ENCODE peak calls at places on chromosomes 11 and 22, in six cellular contexts. I, B, U, A, Y and E are unnamed samples.

GRCh38 chr11:94876222-94876621 is 97.1 kb downstream of the CWC15 start:
- DNase-seq in B (no peak), A (no peak), I (no peak), U (no peak), Y (no peak), E (no peak)

GRCh38 chr22:47176573-47177333 is 414.3 kb downstream of the TBC1D22A start:
- DNase-seq in U (no peak), Y (no peak), A (no peak), I (peak; percentile 8), B (no peak), E (no peak)

GRCh38 chr11:9016916-9017642 is 13.3 kb upstream of the NRIP3 start:
- DNase-seq in I (no peak), U (no peak), Y (no peak), A (no peak), B (no peak), E (no peak)

GRCh38 chr11:126307706-126308105 is 3.8 kb downstream of the DCPS start:
- DNase-seq in Y (peak; percentile 36), B (no peak), A (peak; percentile 63), I (no peak), U (no peak), E (peak; percentile 53)

GRCh38 chr22:22820626-22821025 is 67.0 kb upstream of the IGLL5 start:
- DNase-seq in U (peak; percentile 79), I (no peak), B (no peak), Y (no peak), A (no peak), E (no peak)

GRCh38 chr22:17121235-17122195 is at the start of gene TMEM121B:
- DNase-seq in U (no peak), A (peak; percentile 84), I (peak; percentile 32), Y (peak; percentile 93), B (peak; percentile 11), E (peak; percentile 25)

GRCh38 chr11:128926437-128927107 is 16.1 kb downstream of the TP53AIP1 start:
- DNase-seq in U (no peak), B (no peak), A (no peak), Y (no peak), I (no peak), E (no peak)

GRCh38 chr11:105937738-105938137 is 84.3 kb downstream of the MSANTD4 start:
- DNase-seq in A (peak; percentile 10), B (no peak), I (no peak), Y (no peak), U (no peak), E (no peak)

GRCh38 chr11:76592961-76593360 is 77.6 kb downstream of the LRRC32 start:
- DNase-seq in I (no peak), B (no peak), A (peak; percentile 6), Y (no peak), U (no peak), E (no peak)

GRCh38 chr11:103875855-103876510 is 160.5 kb upstream of the DDI1 start:
- DNase-seq in U (no peak), Y (no peak), A (no peak), B (no peak), I (no peak), E (no peak)

GRCh38 chr11:2304156-2305139 is 2.6 kb downstream of the TSPAN32 start:
- DNase-seq in B (no peak), U (peak; percentile 5), A (no peak), I (no peak), Y (no peak), E (no peak)

GRCh38 chr11:126083829-126084607 is 21.4 kb upstream of the CDON start:
- DNase-seq in A (no peak), I (peak; percentile 34), Y (peak; percentile 89), U (peak; percentile 72), B (no peak), E (no peak)

GRCh38 chr11:70077411-70078094 is 564 bp upstream of the ANO1 start:
- DNase-seq in B (no peak), U (no peak), I (no peak), Y (no peak), A (no peak), E (no peak)

GRCh38 chr11:116169776-116170175 is 603.0 kb downstream of the BUD13 start:
- DNase-seq in I (no peak), A (no peak), U (peak; percentile 2), Y (no peak), B (no peak), E (no peak)

GRCh38 chr22:36166086-36166485 is 5.5 kb upstream of the APOL3 start:
- DNase-seq in B (no peak), I (no peak), U (no peak), A (no peak), Y (no peak), E (no peak)

GRCh38 chr11:34188181-34188580 is 82.8 kb downstream of the NAT10 start:
- DNase-seq in Y (no peak), U (no peak), I (no peak), B (no peak), A (no peak), E (no peak)

GRCh38 chr11:75733346-75734107 is 15.9 kb downstream of the MOGAT2 start:
- DNase-seq in Y (peak; percentile 77), A (peak; percentile 57), I (no peak), B (peak; percentile 13), U (no peak), E (peak; percentile 34)

GRCh38 chr11:28107331-28107725 is 628 bp downstream of the KIF18A start:
- DNase-seq in U (peak; percentile 23), B (no peak), A (no peak), I (peak; percentile 30), Y (peak; percentile 17), E (no peak)

GRCh38 chr11:118434553-118435232 is 1.6 kb upstream of the KMT2A start:
- DNase-seq in U (peak; percentile 74), B (no peak), I (peak; percentile 42), Y (peak; percentile 57), A (peak; percentile 64), E (no peak)

GRCh38 chr11:114060402-114061052 is 1.0 kb downstream of the ZBTB16 start:
- DNase-seq in I (peak; percentile 55), Y (no peak), A (peak; percentile 66), B (no peak), U (peak; percentile 15), E (no peak)

GRCh38 chr11:128726464-128727139 is 32.7 kb downstream of the FLI1 start:
- DNase-seq in I (no peak), A (no peak), U (peak; percentile 63), B (no peak), Y (no peak), E (no peak)

GRCh38 chr11:130144721-130145327 is 14.8 kb upstream of the ST14 start:
- DNase-seq in U (no peak), Y (peak; percentile 26), I (no peak), B (no peak), A (peak; percentile 61), E (no peak)

GRCh38 chr11:92852946-92853345 is 116.5 kb upstream of the MTNR1B start:
- DNase-seq in I (no peak), U (no peak), A (no peak), B (no peak), Y (peak; percentile 32), E (no peak)

GRCh38 chr11:17770048-17770652 is 35.6 kb downstream of the KCNC1 start:
- DNase-seq in A (peak; percentile 71), I (no peak), U (no peak), Y (no peak), B (no peak), E (no peak)

GRCh38 chr11:68828155-68828931 is 13.4 kb downstream of the CPT1A start:
- DNase-seq in Y (no peak), B (no peak), U (no peak), A (no peak), I (no peak), E (no peak)

GRCh38 chr11:13117344-13117743 is 108.2 kb downstream of the RASSF10 start:
- DNase-seq in B (no peak), A (no peak), I (no peak), Y (no peak), U (no peak), E (no peak)

GRCh38 chr22:37154925-37155712 is 5.4 kb upstream of the IL2RB start:
- DNase-seq in U (no peak), A (no peak), Y (no peak), B (no peak), I (no peak), E (no peak)

GRCh38 chr22:49702068-49702397 is 125.6 kb downstream of the BRD1 start:
- DNase-seq in U (no peak), I (no peak), Y (no peak), A (no peak), B (no peak), E (no peak)

GRCh38 chr11:118216621-118217526 is 7.9 kb downstream of the JAML start:
- DNase-seq in A (no peak), U (peak; percentile 49), I (peak; percentile 58), Y (no peak), B (no peak), E (no peak)

GRCh38 chr22:49826603-49827306 is 918 bp downstream of the BRD1 start:
- DNase-seq in A (peak; percentile 68), B (peak; percentile 31), Y (no peak), I (peak; percentile 63), U (peak; percentile 50), E (no peak)

GRCh38 chr11:2301631-2302272 is at the start of the genes C11orf21 and TSPAN32:
- DNase-seq in I (peak; percentile 58), B (peak; percentile 11), U (peak; percentile 80), A (peak; percentile 44), Y (no peak), E (no peak)